ENCODE peak calls at places on chromosomes 5 and 9, in ten cellular contexts. I is endodermal cell; D is SJSA1; U is K562; T is putamen; W is astrocyte of the spinal cord; C is esophagus squamous epithelium; A is activated naive CD4-positive, alpha-beta T cell treated with Interleukin-2 at 50 U/mL for 16 hours; G is cardiac muscle cell; X is activated CD8-positive, alpha-beta memory T cell treated with anti-CD3 and anti-CD28 coated beads for 1 hour. R is an unnamed sample.

GRCh38 chr9:28518439-28518838 is 945.2 kb upstream of the C9orf72 start:
- DNase-seq in I (no peak), D (no peak), U (no peak), T (no peak), W (no peak), C (no peak), A (no peak), G (no peak), X (no peak), R (no peak)

GRCh38 chr5:137234973-137235943 is 263.9 kb downstream of the SPOCK1 start:
- DNase-seq in I (no peak), D (no peak), U (no peak), T (no peak), W (peak), C (no peak), A (no peak), G (no peak), X (no peak), R (no peak)

GRCh38 chr5:5293029-5293428 is 129.4 kb upstream of the ICE1 start:
- DNase-seq in I (peak), D (no peak), U (peak), T (no peak), W (no peak), C (no peak), A (no peak), G (no peak), X (no peak), R (no peak)

GRCh38 chr5:174295736-174296481 is 250.4 kb downstream of the NSG2 start:
- DNase-seq in I (peak), D (no peak), U (no peak), T (no peak), W (no peak), C (no peak), A (no peak), G (no peak), X (no peak), R (no peak)

GRCh38 chr5:160385496-160385895 is 14.4 kb downstream of the FAM200C start:
- DNase-seq in I (no peak), D (no peak), U (no peak), T (no peak), W (no peak), C (no peak), A (no peak), G (no peak), X (no peak), R (no peak)

GRCh38 chr9:108272350-108272899 is 583.4 kb downstream of the ACTL7B start:
- DNase-seq in I (peak), D (peak), U (peak), T (peak), W (peak), C (no peak), A (no peak), G (peak), X (no peak), R (no peak)

GRCh38 chr5:143354025-143354424 is 49.5 kb downstream of the NR3C1 start:
- DNase-seq in I (no peak), D (no peak), U (no peak), T (no peak), W (peak), C (no peak), A (no peak), G (no peak), X (no peak), R (no peak)

GRCh38 chr9:124344291-124345050 is 70.8 kb downstream of the PSMB7 start:
- DNase-seq in I (no peak), D (no peak), U (no peak), T (no peak), W (no peak), C (no peak), A (no peak), G (no peak), X (no peak), R (no peak)

GRCh38 chr5:122849746-122850145 is 4.3 kb downstream of the SNX24 start:
- DNase-seq in I (no peak), D (no peak), U (no peak), T (no peak), W (no peak), C (no peak), A (no peak), G (peak), X (no peak), R (no peak)

GRCh38 chr5:30469691-30470090 is 723.8 kb upstream of the CDH6 start:
- DNase-seq in I (no peak), D (no peak), U (no peak), T (no peak), W (no peak), C (no peak), A (no peak), G (no peak), X (no peak), R (no peak)

R was measured in NCI-H2227 treated with DMSO at 0.1 percent for 48 hours.